ENCODE peak calls at places on chromosome 11, in eight cellular contexts. One of them, this sample, is unnamed.

GRCh38 chr11:29093416-29093815 is 923.4 kb downstream of the KCNA4 start:
- DNase-seq in coronary artery: no peak
- DNase-seq in upper lobe of right lung: no peak
- DNase-seq in uterus: no peak
- DNase-seq in hepatocyte: no peak
- DNase-seq in heart left ventricle: no peak
- DNase-seq in AG04450: peak
- DNase-seq in K562: no peak
- DNase-seq in this sample: peak

GRCh38 chr11:120108154-120108784 is 29.6 kb downstream of the TRIM29 start:
- DNase-seq in coronary artery: no peak
- DNase-seq in upper lobe of right lung: peak
- DNase-seq in uterus: peak
- DNase-seq in hepatocyte: peak
- DNase-seq in heart left ventricle: peak
- DNase-seq in AG04450: peak
- DNase-seq in K562: peak
- DNase-seq in this sample: peak

GRCh38 chr11:59787816-59788215 is 22.8 kb downstream of the MRPL16 start:
- DNase-seq in coronary artery: no peak
- DNase-seq in upper lobe of right lung: no peak
- DNase-seq in uterus: no peak
- DNase-seq in hepatocyte: no peak
- DNase-seq in heart left ventricle: no peak
- DNase-seq in AG04450: no peak
- DNase-seq in K562: no peak
- DNase-seq in this sample: peak

GRCh38 chr11:130726234-130726559 is 190.1 kb downstream of the SNX19 start:
- DNase-seq in coronary artery: no peak
- DNase-seq in upper lobe of right lung: no peak
- DNase-seq in uterus: peak
- DNase-seq in hepatocyte: peak
- DNase-seq in heart left ventricle: peak
- DNase-seq in AG04450: no peak
- DNase-seq in K562: no peak
- DNase-seq in this sample: no peak

GRCh38 chr11:108160970-108161566 is 39.7 kb downstream of the ACAT1 start:
- DNase-seq in coronary artery: no peak
- DNase-seq in upper lobe of right lung: no peak
- DNase-seq in uterus: no peak
- DNase-seq in hepatocyte: no peak
- DNase-seq in heart left ventricle: no peak
- DNase-seq in AG04450: no peak
- DNase-seq in K562: no peak
- DNase-seq in this sample: no peak

GRCh38 chr11:42243370-42243769 is 783.9 kb upstream of the LRRC4C start:
- DNase-seq in coronary artery: no peak
- DNase-seq in upper lobe of right lung: no peak
- DNase-seq in uterus: no peak
- DNase-seq in hepatocyte: no peak
- DNase-seq in heart left ventricle: no peak
- DNase-seq in AG04450: no peak
- DNase-seq in K562: no peak
- DNase-seq in this sample: no peak

GRCh38 chr11:62340269-62340901 is 3.1 kb downstream of the ASRGL1 start:
- DNase-seq in coronary artery: no peak
- DNase-seq in upper lobe of right lung: no peak
- DNase-seq in uterus: peak
- DNase-seq in hepatocyte: peak
- DNase-seq in heart left ventricle: peak
- DNase-seq in AG04450: no peak
- DNase-seq in K562: peak
- DNase-seq in this sample: peak

GRCh38 chr11:113384551-113384950 is 3.0 kb upstream of the ANKK1 start:
- DNase-seq in coronary artery: no peak
- DNase-seq in upper lobe of right lung: no peak
- DNase-seq in uterus: no peak
- DNase-seq in hepatocyte: peak
- DNase-seq in heart left ventricle: no peak
- DNase-seq in AG04450: peak
- DNase-seq in K562: no peak
- DNase-seq in this sample: peak

GRCh38 chr11:128232588-128232987 is 354.8 kb downstream of the ETS1 start:
- DNase-seq in coronary artery: no peak
- DNase-seq in upper lobe of right lung: no peak
- DNase-seq in uterus: no peak
- DNase-seq in hepatocyte: no peak
- DNase-seq in heart left ventricle: no peak
- DNase-seq in AG04450: no peak
- DNase-seq in K562: no peak
- DNase-seq in this sample: no peak

GRCh38 chr11:10451399-10452116 is 3.5 kb upstream of the AMPD3 start:
- DNase-seq in coronary artery: no peak
- DNase-seq in upper lobe of right lung: no peak
- DNase-seq in uterus: no peak
- DNase-seq in hepatocyte: no peak
- DNase-seq in heart left ventricle: no peak
- DNase-seq in AG04450: no peak
- DNase-seq in K562: no peak
- DNase-seq in this sample: no peak

GRCh38 chr11:39374963-39375698 is 2084.3 kb downstream of the LRRC4C start:
- DNase-seq in coronary artery: no peak
- DNase-seq in upper lobe of right lung: no peak
- DNase-seq in uterus: no peak
- DNase-seq in hepatocyte: peak
- DNase-seq in heart left ventricle: no peak
- DNase-seq in AG04450: no peak
- DNase-seq in K562: peak
- DNase-seq in this sample: peak

GRCh38 chr11:125410091-125410490 is 86.0 kb downstream of the FEZ1 start:
- DNase-seq in coronary artery: no peak
- DNase-seq in upper lobe of right lung: peak
- DNase-seq in uterus: no peak
- DNase-seq in hepatocyte: peak
- DNase-seq in heart left ventricle: no peak
- DNase-seq in AG04450: no peak
- DNase-seq in K562: no peak
- DNase-seq in this sample: no peak

GRCh38 chr11:77819921-77820564 is 479 bp downstream of the RSF1 start:
- DNase-seq in coronary artery: peak
- DNase-seq in upper lobe of right lung: peak
- DNase-seq in uterus: peak
- DNase-seq in hepatocyte: peak
- DNase-seq in heart left ventricle: peak
- DNase-seq in AG04450: no peak
- DNase-seq in K562: peak
- DNase-seq in this sample: peak

GRCh38 chr11:102111787-102112653 is 1.8 kb downstream of the YAP1 start:
- DNase-seq in coronary artery: peak
- DNase-seq in upper lobe of right lung: no peak
- DNase-seq in uterus: peak
- DNase-seq in hepatocyte: peak
- DNase-seq in heart left ventricle: peak
- DNase-seq in AG04450: no peak
- DNase-seq in K562: no peak
- DNase-seq in this sample: peak

GRCh38 chr11:125982348-125982730 is 36.5 kb downstream of the VSIG10L2 start:
- DNase-seq in coronary artery: no peak
- DNase-seq in upper lobe of right lung: no peak
- DNase-seq in uterus: no peak
- DNase-seq in hepatocyte: no peak
- DNase-seq in heart left ventricle: no peak
- DNase-seq in AG04450: no peak
- DNase-seq in K562: no peak
- DNase-seq in this sample: no peak

GRCh38 chr11:8283510-8284272 is 20.0 kb upstream of the LMO1 start:
- DNase-seq in coronary artery: peak
- DNase-seq in upper lobe of right lung: no peak
- DNase-seq in uterus: no peak
- DNase-seq in hepatocyte: peak
- DNase-seq in heart left ventricle: no peak
- DNase-seq in AG04450: no peak
- DNase-seq in K562: no peak
- DNase-seq in this sample: no peak

GRCh38 chr11:130020323-130020722 is 17.7 kb upstream of the PRDM10 start:
- DNase-seq in coronary artery: no peak
- DNase-seq in upper lobe of right lung: no peak
- DNase-seq in uterus: no peak
- DNase-seq in hepatocyte: no peak
- DNase-seq in heart left ventricle: no peak
- DNase-seq in AG04450: no peak
- DNase-seq in K562: no peak
- DNase-seq in this sample: no peak

GRCh38 chr11:14612624-14613023 is 31.0 kb upstream of the PDE3B start:
- DNase-seq in coronary artery: no peak
- DNase-seq in upper lobe of right lung: no peak
- DNase-seq in uterus: no peak
- DNase-seq in hepatocyte: peak
- DNase-seq in heart left ventricle: no peak
- DNase-seq in AG04450: no peak
- DNase-seq in K562: no peak
- DNase-seq in this sample: no peak

GRCh38 chr11:46389450-46390330 is 1.9 kb downstream of the CHRM4 start:
- DNase-seq in coronary artery: no peak
- DNase-seq in upper lobe of right lung: peak
- DNase-seq in uterus: peak
- DNase-seq in hepatocyte: peak
- DNase-seq in heart left ventricle: peak
- DNase-seq in AG04450: no peak
- DNase-seq in K562: peak
- DNase-seq in this sample: peak

GRCh38 chr11:59426361-59427067 is at the start of gene OR5A2:
- DNase-seq in coronary artery: no peak
- DNase-seq in upper lobe of right lung: no peak
- DNase-seq in uterus: no peak
- DNase-seq in hepatocyte: no peak
- DNase-seq in heart left ventricle: no peak
- DNase-seq in AG04450: no peak
- DNase-seq in K562: no peak
- DNase-seq in this sample: no peak

GRCh38 chr11:44730775-44731174 is 4.0 kb downstream of the TSPAN18 start:
- DNase-seq in coronary artery: no peak
- DNase-seq in upper lobe of right lung: no peak
- DNase-seq in uterus: no peak
- DNase-seq in hepatocyte: no peak
- DNase-seq in heart left ventricle: no peak
- DNase-seq in AG04450: no peak
- DNase-seq in K562: no peak
- DNase-seq in this sample: no peak

GRCh38 chr11:107293677-107294344 is 163.8 kb downstream of the CWF19L2 start:
- DNase-seq in coronary artery: no peak
- DNase-seq in upper lobe of right lung: no peak
- DNase-seq in uterus: no peak
- DNase-seq in hepatocyte: no peak
- DNase-seq in heart left ventricle: no peak
- DNase-seq in AG04450: no peak
- DNase-seq in K562: no peak
- DNase-seq in this sample: no peak

DNA sequence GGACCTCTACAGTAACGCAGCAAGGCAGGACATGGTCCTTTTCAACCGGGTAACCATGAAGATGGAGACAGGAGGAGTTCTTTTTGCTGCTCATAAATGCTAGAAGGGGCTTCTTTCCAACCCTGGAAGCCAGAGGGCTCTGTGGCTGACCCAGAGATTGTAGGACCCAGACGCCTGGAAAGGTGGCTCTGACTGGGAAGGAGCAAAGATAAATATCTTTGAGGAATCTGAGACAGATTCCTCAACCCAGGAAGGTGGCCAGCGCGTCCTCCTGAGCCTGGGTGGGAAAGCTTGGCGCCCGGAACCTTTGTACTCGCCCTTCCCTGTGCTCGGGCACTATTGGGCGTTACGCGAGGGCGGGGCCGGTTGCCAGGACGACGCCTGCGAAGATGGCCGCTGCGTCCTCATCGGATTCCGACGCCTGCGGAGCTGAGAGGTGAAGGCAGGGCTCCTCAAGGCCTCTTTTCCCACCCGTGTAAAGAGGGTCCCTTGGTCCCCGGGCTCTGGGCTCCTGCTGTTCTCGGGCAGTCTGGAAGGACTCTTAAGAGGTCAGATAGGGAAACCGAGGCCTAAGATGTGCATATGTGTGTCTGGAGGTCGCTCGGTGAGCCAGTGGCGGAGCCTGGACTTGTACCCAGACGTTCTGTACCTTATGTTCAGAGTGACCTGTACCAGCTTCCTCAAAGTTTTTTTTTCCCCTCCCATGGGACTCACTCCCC is at the start of gene BBS1:
- DNase-seq in coronary artery: peak
- DNase-seq in upper lobe of right lung: peak
- DNase-seq in uterus: peak
- DNase-seq in hepatocyte: peak
- DNase-seq in heart left ventricle: peak
- DNase-seq in AG04450: peak
- DNase-seq in K562: peak
- DNase-seq in this sample: peak
- TF ChIP-seq CTCF in coronary artery: no peak
- TF ChIP-seq CTCF in upper lobe of right lung: no peak
- TF ChIP-seq CTCF in uterus: no peak
- TF ChIP-seq CTCF in hepatocyte: no peak
- TF ChIP-seq CTCF in heart left ventricle: no peak
- TF ChIP-seq CTCF in AG04450: no peak
- TF ChIP-seq CTCF in K562: no peak
- TF ChIP-seq CTCF in this sample: no peak

GRCh38 chr11:79129702-79130101 is 311.1 kb downstream of the TENM4 start:
- DNase-seq in coronary artery: no peak
- DNase-seq in upper lobe of right lung: no peak
- DNase-seq in uterus: no peak
- DNase-seq in hepatocyte: no peak
- DNase-seq in heart left ventricle: no peak
- DNase-seq in AG04450: no peak
- DNase-seq in K562: no peak
- DNase-seq in this sample: no peak
- H3K27ac ChIP-seq in coronary artery: no peak
- H3K27ac ChIP-seq in upper lobe of right lung: no peak
- H3K27ac ChIP-seq in uterus: no peak
- H3K27ac ChIP-seq in hepatocyte: no peak
- H3K27ac ChIP-seq in heart left ventricle: no peak
- H3K27ac ChIP-seq in AG04450: no peak
- H3K27ac ChIP-seq in K562: no peak
- H3K27ac ChIP-seq in this sample: no peak

DNA sequence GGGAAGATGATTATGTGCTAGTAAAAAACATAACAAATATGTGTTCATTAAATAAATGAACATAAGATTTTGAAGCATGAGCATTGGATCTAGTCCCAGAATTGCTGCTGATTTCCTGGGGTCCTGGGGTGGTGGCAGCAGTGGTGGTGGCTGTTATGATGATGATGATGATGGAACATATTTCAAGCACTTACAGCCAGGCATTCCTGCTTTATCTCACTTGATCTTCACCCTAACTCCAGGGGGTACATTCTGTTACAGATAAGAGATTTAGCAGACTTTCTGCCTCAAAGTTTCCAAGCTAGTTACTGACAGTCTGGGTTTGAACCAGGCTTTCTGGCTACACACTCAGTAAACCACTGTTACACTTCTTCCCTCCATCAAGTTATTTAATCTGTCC is 5.2 kb downstream of the TRAPPC4 start:
- DNase-seq in coronary artery: no peak
- DNase-seq in upper lobe of right lung: no peak
- DNase-seq in uterus: no peak
- DNase-seq in hepatocyte: no peak
- DNase-seq in heart left ventricle: no peak
- DNase-seq in AG04450: no peak
- DNase-seq in K562: no peak
- DNase-seq in this sample: no peak
- TF ChIP-seq CTCF in coronary artery: no peak
- TF ChIP-seq CTCF in upper lobe of right lung: no peak
- TF ChIP-seq CTCF in uterus: no peak
- TF ChIP-seq CTCF in hepatocyte: no peak
- TF ChIP-seq CTCF in heart left ventricle: no peak
- TF ChIP-seq CTCF in AG04450: no peak
- TF ChIP-seq CTCF in K562: no peak
- TF ChIP-seq CTCF in this sample: no peak

GRCh38 chr11:69122642-69123431 is 32.9 kb upstream of the SMIM38 start:
- DNase-seq in coronary artery: no peak
- DNase-seq in upper lobe of right lung: peak
- DNase-seq in uterus: no peak
- DNase-seq in hepatocyte: peak
- DNase-seq in heart left ventricle: peak
- DNase-seq in AG04450: peak
- DNase-seq in K562: peak
- DNase-seq in this sample: peak
- H3K27ac ChIP-seq in coronary artery: peak
- H3K27ac ChIP-seq in upper lobe of right lung: peak
- H3K27ac ChIP-seq in uterus: peak
- H3K27ac ChIP-seq in hepatocyte: peak
- H3K27ac ChIP-seq in heart left ventricle: peak
- H3K27ac ChIP-seq in AG04450: no peak
- H3K27ac ChIP-seq in K562: no peak
- H3K27ac ChIP-seq in this sample: peak